ENCODE peak calls at places on chromosomes 4 and X, in six cellular contexts. T is HCT116, R is K562, S is lower lobe of right lung, K is astrocyte of the spinal cord, L is lung. X is an unnamed sample.

GRCh38 chrX:71606536-71607216 is 11.6 kb downstream of the CXCR3 start:
- DNase-seq in T (no peak), R (no peak), S (no peak), K (no peak), L (no peak), X (no peak)

GRCh38 chrX:153966841-153967535 is 4.6 kb downstream of the HCFC1 start:
- DNase-seq in T (no peak), R (no peak), S (no peak), K (no peak), L (no peak), X (peak)

GRCh38 chrX:111041018-111041462 is 55.0 kb upstream of the PAK3 start:
- DNase-seq in T (no peak), R (no peak), S (no peak), K (peak), L (no peak), X (peak)

GRCh38 chr4:99843413-99843812 is 26.8 kb downstream of the DAPP1 start:
- DNase-seq in T (no peak), R (no peak), S (no peak), K (no peak), L (no peak), X (no peak)

GRCh38 chr4:144356941-144357381 is 216.4 kb upstream of the GYPA start:
- DNase-seq in T (no peak), R (no peak), S (no peak), K (no peak), L (no peak), X (no peak)

GRCh38 chr4:165184220-165184619 is 23.1 kb upstream of the KLHL2 start:
- DNase-seq in T (no peak), R (no peak), S (no peak), K (no peak), L (no peak), X (no peak)

GRCh38 chrX:37796805-37797204 is 16.9 kb downstream of the CYBB start:
- DNase-seq in T (no peak), R (no peak), S (peak), K (no peak), L (no peak), X (no peak)

GRCh38 chrX:65752294-65752693 is 84.8 kb downstream of the MSN start:
- DNase-seq in T (no peak), R (no peak), S (no peak), K (no peak), L (no peak), X (no peak)

GRCh38 chr4:150217192-150217591 is 138.9 kb downstream of the DCLK2 start:
- DNase-seq in T (no peak), R (no peak), S (no peak), K (peak), L (no peak), X (peak)

GRCh38 chrX:134460861-134461218 is 875 bp downstream of the HPRT1 start:
- DNase-seq in T (no peak), R (peak), S (no peak), K (peak), L (no peak), X (peak)

GRCh38 chr4:86092684-86093083 is 267.2 kb downstream of the MAPK10 start:
- DNase-seq in T (no peak), R (no peak), S (no peak), K (peak), L (no peak), X (peak)

GRCh38 chr4:15451181-15451865 is 18.4 kb upstream of the CC2D2A start:
- DNase-seq in T (no peak), R (no peak), S (no peak), K (peak), L (no peak), X (peak)

GRCh38 chr4:154642361-154642760 is 29.9 kb upstream of the FGG start:
- DNase-seq in T (no peak), R (no peak), S (no peak), K (no peak), L (no peak), X (no peak)

GRCh38 chr4:113878718-113879117 is 100.7 kb downstream of the ARSJ start:
- DNase-seq in T (no peak), R (no peak), S (no peak), K (peak), L (no peak), X (peak)

GRCh38 chr4:112253382-112254000 is 21.9 kb downstream of the AP1AR start:
- DNase-seq in T (no peak), R (no peak), S (no peak), K (peak), L (no peak), X (no peak)

GRCh38 chr4:16745009-16745408 is 153.4 kb downstream of the LDB2 start:
- DNase-seq in T (no peak), R (no peak), S (no peak), K (peak), L (no peak), X (peak)

GRCh38 chr4:48388504-48389154 is 47.3 kb downstream of the SLAIN2 start:
- DNase-seq in T (no peak), R (no peak), S (no peak), K (peak), L (no peak), X (peak)

GRCh38 chrX:139831017-139831416 is 101.8 kb downstream of the ATP11C start:
- DNase-seq in T (no peak), R (no peak), S (no peak), K (no peak), L (no peak), X (no peak)

GRCh38 chr4:122914292-122914904 is 8.0 kb downstream of the NUDT6 start:
- DNase-seq in T (no peak), R (no peak), S (no peak), K (peak), L (no peak), X (no peak)

GRCh38 chr4:102694791-102695190 is 66.0 kb downstream of the MANBA start:
- DNase-seq in T (no peak), R (no peak), S (no peak), K (peak), L (no peak), X (no peak)

GRCh38 chr4:102692474-102692873 is 68.3 kb downstream of the MANBA start:
- DNase-seq in T (no peak), R (no peak), S (no peak), K (no peak), L (no peak), X (no peak)

GRCh38 chr4:102687982-102688433 is 72.8 kb downstream of the MANBA start:
- DNase-seq in T (no peak), R (no peak), S (no peak), K (no peak), L (no peak), X (no peak)

GRCh38 chr4:102696763-102697162 is 64.0 kb downstream of the MANBA start:
- DNase-seq in T (no peak), R (no peak), S (no peak), K (no peak), L (no peak), X (no peak)

DNA sequence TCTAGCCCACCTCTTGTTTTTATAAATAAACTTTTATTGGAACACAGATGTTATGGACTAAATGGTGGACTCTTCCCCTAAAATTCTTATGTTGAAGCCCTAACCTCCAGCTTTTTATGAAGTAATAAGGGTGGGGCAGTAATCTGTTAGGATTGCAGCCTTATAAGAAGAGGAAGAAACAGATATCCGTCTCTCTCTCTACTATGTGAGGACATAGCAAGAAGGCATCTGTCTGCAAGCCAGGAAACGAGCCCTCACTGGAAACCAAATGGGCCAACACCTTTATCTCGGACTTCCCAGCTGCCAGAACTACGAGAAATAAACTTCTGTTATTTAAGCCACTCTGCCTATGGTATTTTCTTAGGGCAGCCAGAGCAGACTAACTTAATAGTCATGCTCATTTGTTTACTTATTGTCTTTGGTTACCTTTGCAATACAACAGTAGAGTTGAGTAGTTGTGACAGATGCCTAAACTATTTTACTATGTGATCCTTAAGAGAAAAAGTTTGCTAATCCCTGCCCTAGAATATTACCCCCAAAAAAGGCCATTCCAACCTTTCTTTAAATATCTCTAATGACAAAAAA is 67.4 kb downstream of the MANBA start:
- DNase-seq in T (no peak), R (no peak), S (no peak), K (no peak), L (no peak), X (no peak)
- H3K4me3 ChIP-seq in T (no peak), R (no peak), S (no peak), K (no peak), L (no peak), X (no peak)

DNA sequence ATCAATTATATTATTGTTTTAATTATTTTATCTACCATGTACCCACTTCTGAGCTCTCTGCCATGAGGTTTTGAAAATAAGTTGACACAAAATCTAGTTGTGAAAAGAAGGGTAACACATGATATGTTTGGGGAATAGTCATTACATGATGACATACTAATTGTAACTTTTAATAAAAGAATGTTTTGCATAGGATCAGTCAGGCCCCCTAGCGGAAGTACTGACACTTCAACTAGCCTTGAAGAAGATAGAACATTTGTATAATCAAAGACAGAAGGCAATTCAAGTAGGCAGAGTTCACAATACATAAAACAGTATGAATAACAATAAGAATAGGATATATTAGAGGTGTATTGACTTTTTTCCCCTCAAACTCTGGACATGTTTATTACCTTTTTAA is 1191.0 kb upstream of the AGA start:
- DNase-seq in T (peak), R (no peak), S (no peak), K (no peak), L (no peak), X (no peak)
- TF ChIP-seq CTCF in T (peak), R (no peak), S (no peak), K (no peak), L (no peak), X (no peak)

GRCh38 chrX:68832516-68833447 is 4.0 kb downstream of the EFNB1 start:
- DNase-seq in T (no peak), R (no peak), S (no peak), K (no peak), L (no peak), X (no peak)
- H3K4me3 ChIP-seq in T (no peak), R (no peak), S (peak), K (peak), L (peak), X (peak)

GRCh38 chrX:39813631-39814246 is 284.0 kb downstream of the BCOR start:
- DNase-seq in T (no peak), R (no peak), S (no peak), K (peak), L (no peak), X (peak)
- TF ChIP-seq CTCF in T (no peak), R (no peak), S (no peak), K (no peak), L (no peak), X (no peak)

GRCh38 chr4:140940589-140940988 is 184.4 kb upstream of the TBC1D9 start:
- DNase-seq in T (no peak), R (no peak), S (no peak), K (no peak), L (no peak), X (no peak)

GRCh38 chr4:140943486-140943885 is 187.3 kb upstream of the TBC1D9 start:
- DNase-seq in T (no peak), R (no peak), S (no peak), K (peak), L (no peak), X (peak)

GRCh38 chr4:140943887-140944515 is 187.8 kb upstream of the TBC1D9 start:
- DNase-seq in T (no peak), R (no peak), S (no peak), K (peak), L (no peak), X (peak)

GRCh38 chr4:140947507-140947906 is 185.8 kb downstream of the RNF150 start:
- DNase-seq in T (no peak), R (no peak), S (no peak), K (no peak), L (no peak), X (no peak)

DNA sequence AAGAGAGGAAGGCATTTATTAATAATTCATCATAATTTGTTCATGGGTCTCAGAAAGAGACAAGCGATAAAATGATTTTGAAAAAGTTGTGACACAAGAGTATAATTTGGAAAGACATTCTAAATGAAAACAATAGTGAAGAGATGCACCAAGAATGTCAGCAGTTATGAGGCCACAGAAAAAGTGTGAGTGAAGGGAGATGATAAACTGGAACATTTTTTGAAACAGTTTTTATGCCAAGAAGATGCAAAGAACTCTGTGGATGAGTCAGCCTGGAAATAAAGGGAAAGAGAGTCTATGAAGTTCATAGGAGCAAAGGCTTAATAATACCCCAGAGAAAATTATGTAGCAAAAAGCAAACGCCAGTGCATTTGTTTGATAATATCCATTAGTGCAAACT is 188.4 kb upstream of the TBC1D9 start:
- DNase-seq in T (no peak), R (no peak), S (no peak), K (peak), L (no peak), X (peak)
- H3K4me3 ChIP-seq in T (no peak), R (no peak), S (no peak), K (no peak), L (no peak), X (no peak)

GRCh38 chrX:105297041-105297440 is 76.5 kb upstream of the TEX13A start:
- DNase-seq in T (no peak), R (no peak), S (no peak), K (no peak), L (no peak), X (no peak)
- TF ChIP-seq CTCF in T (no peak), R (no peak), S (no peak), K (no peak), L (no peak), X (no peak)